ENCODE peak calls at places on chromosomes 13 and 19, in four cellular contexts. K, D, S and X are unnamed samples.
A peak's percentile ranks its signal among the peaks of the same experiment; 100 is the strongest.

GRCh38 chr13:69296130-69296529 is 811.5 kb upstream of the ATXN8OS start:
- DNase-seq in K (no peak), D (no peak), S (no peak), X (no peak)

GRCh38 chr13:39688699-39689405 is 33.4 kb downstream of the COG6 start:
- DNase-seq in K (no peak), D (peak; percentile 54), S (no peak), X (no peak)

GRCh38 chr19:387777-388176 is 21.2 kb downstream of the C2CD4C start:
- DNase-seq in K (no peak), D (no peak), S (no peak), X (no peak)

GRCh38 chr13:98473792-98474153 is 103.1 kb downstream of the STK24 start:
- DNase-seq in K (no peak), D (no peak), S (no peak), X (no peak)

GRCh38 chr13:94344126-94344863 is 135.2 kb downstream of the DCT start:
- DNase-seq in K (no peak), D (peak; percentile 57), S (peak; percentile 66), X (no peak)

GRCh38 chr13:113120300-113121182 is 2.1 kb upstream of the F10 start:
- DNase-seq in K (no peak), D (no peak), S (no peak), X (no peak)

GRCh38 chr13:37602743-37603381 is 4.3 kb upstream of the POSTN start:
- DNase-seq in K (no peak), D (peak; percentile 47), S (no peak), X (no peak)

GRCh38 chr19:38068851-38069250 is 155.2 kb downstream of the DPF1 start:
- DNase-seq in K (no peak), D (no peak), S (no peak), X (no peak)

GRCh38 chr19:12891553-12892021 is 627 bp downstream of the GCDH start:
- DNase-seq in K (no peak), D (no peak), S (peak; percentile 21), X (no peak)

GRCh38 chr13:66748712-66749111 is 481.4 kb downstream of the PCDH9 start:
- DNase-seq in K (no peak), D (no peak), S (no peak), X (no peak)

GRCh38 chr19:50486823-50487515 is 10.3 kb upstream of the GARIN5A start:
- DNase-seq in K (peak; percentile 88), D (peak; percentile 19), S (peak; percentile 95), X (no peak)

GRCh38 chr13:89733686-89734085 is 1613.8 kb upstream of the MIR17HG start:
- DNase-seq in K (no peak), D (no peak), S (no peak), X (no peak)

GRCh38 chr19:41998246-41999020 is 4.4 kb upstream of the ATP1A3 start:
- DNase-seq in K (peak; percentile 75), D (peak; percentile 39), S (peak; percentile 59), X (peak; percentile 66)

GRCh38 chr13:40776232-40776631 is 5.2 kb upstream of the MRPS31 start:
- DNase-seq in K (no peak), D (no peak), S (no peak), X (no peak)

GRCh38 chr13:40776681-40777165 is 5.7 kb upstream of the MRPS31 start:
- DNase-seq in K (no peak), D (peak; percentile 55), S (no peak), X (no peak)

GRCh38 chr13:40777166-40777956 is 6.4 kb upstream of the MRPS31 start:
- DNase-seq in K (peak; percentile 51), D (peak; percentile 37), S (peak; percentile 74), X (peak; percentile 40)

GRCh38 chr13:40779049-40779448 is 8.1 kb upstream of the MRPS31 start:
- DNase-seq in K (peak; percentile 50), D (no peak), S (peak; percentile 44), X (no peak)

DNA sequence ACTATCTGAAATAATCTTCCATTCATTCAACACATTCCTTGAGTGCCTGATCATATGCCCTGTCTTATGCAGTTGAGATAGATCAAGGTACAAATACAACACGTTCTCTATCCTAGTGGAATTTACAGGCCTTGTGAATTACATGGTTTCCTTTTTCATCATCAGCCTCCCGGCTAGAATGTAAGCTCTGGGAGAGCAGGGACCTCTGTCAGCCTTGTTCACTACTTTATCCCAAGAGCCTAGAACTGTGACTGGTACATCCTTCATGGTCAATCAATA is 6.9 kb upstream of the MRPS31 start:
- DNase-seq in K (no peak), D (no peak), S (no peak), X (no peak)
- H2BK120ac ChIP-seq in K (no peak overlapping the region), D (peak overlapping the region; percentile 44), S (no peak overlapping the region), X (no peak overlapping the region)

GRCh38 chr13:106573855-106574254 is 5.9 kb upstream of the ARGLU1 start:
- DNase-seq in K (no peak), D (peak; percentile 15), S (no peak), X (no peak)
- H2BK120ac ChIP-seq in K (no peak overlapping the region), D (no peak overlapping the region), S (no peak overlapping the region), X (no peak overlapping the region)

DNA sequence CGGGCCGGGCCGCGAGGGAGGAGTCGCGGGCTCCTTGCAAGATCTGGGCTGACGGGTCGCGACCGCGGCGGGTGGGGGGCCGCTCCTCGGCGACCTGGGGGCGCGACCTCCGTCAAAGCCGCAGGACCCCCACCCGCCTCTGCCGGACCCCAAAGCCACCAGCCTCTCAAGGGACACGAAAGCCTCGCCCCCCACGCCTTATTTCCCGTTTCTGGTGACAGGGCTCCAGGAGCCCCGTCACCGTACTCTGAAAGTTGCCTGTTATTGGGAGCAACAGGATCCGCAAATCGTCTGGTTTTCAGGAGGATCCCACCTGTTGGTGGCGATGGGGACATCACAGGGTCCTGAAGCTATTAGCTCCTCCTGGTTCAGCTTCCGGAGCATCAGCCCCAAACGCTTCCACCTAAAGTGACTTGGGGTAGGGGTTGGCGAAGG is 531 bp downstream of the MAU2 start:
- DNase-seq in K (peak; percentile 47), D (no peak), S (peak; percentile 85), X (peak; percentile 23)
- H2BK120ac ChIP-seq in K (no peak overlapping the region), D (no peak overlapping the region), S (no peak overlapping the region), X (no peak overlapping the region)

GRCh38 chr19:8567522-8568172 is 9.6 kb downstream of the MYO1F start:
- DNase-seq in K (no peak), D (no peak), S (no peak), X (no peak)
- H2BK120ac ChIP-seq in K (no peak overlapping the region), D (peak overlapping the region; percentile 63), S (no peak overlapping the region), X (peak overlapping the region; percentile 81)

DNA sequence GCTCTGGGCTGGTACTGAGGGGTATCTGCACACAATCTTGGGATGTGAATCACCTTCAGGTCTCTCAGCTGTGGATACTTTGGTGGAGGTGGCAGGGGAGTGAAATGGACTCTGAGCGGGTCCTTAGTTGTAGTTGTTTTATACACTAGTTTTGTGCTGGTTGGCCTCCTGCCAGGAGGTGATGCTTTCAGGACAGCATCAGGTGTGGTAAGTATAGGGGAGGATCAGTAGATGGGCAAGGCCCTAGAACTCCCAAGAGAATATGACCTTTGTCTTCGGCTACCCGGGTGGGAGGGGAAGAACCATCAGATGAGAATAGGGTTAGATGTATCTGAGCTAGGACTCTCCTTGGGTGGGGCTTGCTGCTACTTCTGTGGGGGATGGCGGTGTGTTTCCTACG is 2284.3 kb upstream of the PCDH20 start:
- DNase-seq in K (no peak), D (no peak), S (no peak), X (no peak)
- H2BK120ac ChIP-seq in K (no peak overlapping the region), D (no peak overlapping the region), S (no peak overlapping the region), X (no peak overlapping the region)

DNA sequence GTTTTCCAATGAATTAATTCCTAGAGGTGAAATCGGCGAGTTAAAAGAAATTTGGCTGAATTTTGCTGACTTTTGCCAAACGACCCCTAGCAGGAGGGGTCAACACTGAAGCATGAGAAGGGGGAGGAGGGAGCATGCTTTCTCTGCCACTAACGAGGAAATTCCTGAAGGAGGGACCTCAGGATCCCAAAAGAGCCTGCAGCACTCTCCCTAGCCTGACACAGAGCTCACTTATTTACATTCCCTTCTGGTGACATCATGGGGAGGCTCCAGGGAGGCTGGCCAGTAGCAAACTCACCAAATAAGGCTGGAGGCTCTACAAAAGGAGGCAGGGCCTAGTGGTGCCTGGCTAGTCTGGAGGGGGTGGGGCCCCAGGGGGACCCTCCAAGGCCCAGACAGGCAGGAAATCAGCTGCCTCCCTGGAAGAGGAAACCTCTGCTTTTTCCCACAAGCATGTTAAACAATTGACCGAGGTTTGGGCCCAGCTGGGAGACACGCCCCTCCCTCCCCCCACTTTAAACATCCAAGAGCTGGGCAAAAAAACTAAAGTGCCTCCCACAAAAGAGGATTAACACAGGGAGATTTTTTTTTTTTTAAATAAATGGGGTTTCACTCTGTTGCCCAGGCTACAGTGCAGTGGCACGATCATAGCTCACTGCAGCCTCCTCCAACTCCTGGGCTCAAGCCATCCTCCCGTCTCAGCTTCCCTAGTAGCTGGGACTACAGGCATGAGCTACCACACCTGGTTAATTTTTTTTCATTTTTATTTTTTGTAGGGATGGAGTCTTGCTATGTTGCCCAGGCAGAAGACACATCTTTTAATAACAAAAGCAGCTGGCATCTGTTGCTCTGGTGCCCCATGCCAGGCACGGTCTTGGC is 2.1 kb downstream of the DAPK3 start:
- DNase-seq in K (peak; percentile 99), D (peak; percentile 100), S (peak; percentile 100), X (peak; percentile 97)
- H2BK120ac ChIP-seq in K (peak overlapping the region; percentile 65), D (peak overlapping the region; percentile 90), S (no peak overlapping the region), X (no peak overlapping the region)

DNA sequence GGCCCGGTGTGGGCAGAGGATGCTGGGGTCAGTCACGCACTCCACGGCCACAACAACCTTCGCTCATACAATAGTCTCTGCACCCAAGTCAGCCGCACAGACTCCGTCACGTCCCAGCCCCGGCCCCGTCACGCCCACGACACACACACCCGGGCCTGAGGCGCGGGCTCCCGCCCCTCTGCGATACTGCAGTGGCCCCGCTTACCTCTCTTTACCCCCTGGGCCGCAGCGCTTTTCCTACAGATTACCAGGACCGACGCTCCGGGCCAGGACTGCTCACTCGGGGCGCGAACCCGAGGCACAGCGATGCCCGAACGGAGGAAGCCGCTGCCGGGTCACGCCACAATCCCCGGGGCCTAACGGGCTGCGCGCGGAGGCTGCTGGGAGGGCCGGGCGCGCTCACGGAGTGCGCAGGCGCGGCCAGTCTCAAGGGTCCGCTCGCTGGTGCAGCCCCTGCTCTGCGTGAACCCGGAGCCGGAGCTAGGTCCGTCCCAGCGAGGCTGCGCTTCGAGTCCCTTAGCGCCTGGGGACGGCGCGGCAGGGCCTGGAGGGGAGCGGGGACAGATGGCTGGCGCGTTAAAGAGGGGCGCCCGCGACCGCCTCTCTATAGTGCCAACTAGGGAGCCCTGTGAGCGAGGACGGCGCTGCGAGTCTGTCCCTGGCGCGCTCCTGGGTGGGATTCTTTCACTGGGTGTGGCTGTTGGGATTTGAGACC is at the start of gene ZFP82:
- DNase-seq in K (peak; percentile 91), D (peak; percentile 68), S (peak; percentile 93), X (peak; percentile 83)
- H2BK120ac ChIP-seq in K (no peak within 1 kb of the TSS), D (peak within 1 kb of the TSS; percentile 30), S (no peak within 1 kb of the TSS), X (peak within 1 kb of the TSS; percentile 81)

GRCh38 chr13:73721571-73721970 is 412.6 kb downstream of the KLF12 start:
- DNase-seq in K (no peak), D (no peak), S (no peak), X (no peak)
- H2BK120ac ChIP-seq in K (no peak overlapping the region), D (no peak overlapping the region), S (no peak overlapping the region), X (no peak overlapping the region)

GRCh38 chr13:59915252-59915651 is 248.5 kb downstream of the DIAPH3 start:
- DNase-seq in K (no peak), D (no peak), S (no peak), X (no peak)

GRCh38 chr13:59914556-59914955 is 249.2 kb downstream of the DIAPH3 start:
- DNase-seq in K (no peak), D (peak; percentile 68), S (no peak), X (no peak)
- H2BK120ac ChIP-seq in K (no peak overlapping the region), D (no peak overlapping the region), S (no peak overlapping the region), X (no peak overlapping the region)